ENCODE peak calls at places on chromosomes 4 and X, in eight cellular contexts. One of them, this sample, is unnamed.
A peak's percentile ranks its signal among the peaks of the same experiment; 100 is the strongest.

GRCh38 chrX:20967725-20968124 is 406.5 kb upstream of the CNKSR2 start:
- DNase-seq in WTC11: no peak
- DNase-seq in stimulated activated naive CD8-positive, alpha-beta T cell treated with anti-CD3 and anti-CD28 coated beads, Interleukin-15, Interleukin-2, amounts not matched to agents 100 U/mL and 50 U/mL, for 24 hours: no peak
- DNase-seq in aorta: no peak
- DNase-seq in transverse colon: no peak
- DNase-seq in KBM-7: no peak
- DNase-seq in T follicular helper cell: no peak
- DNase-seq in ELF-1: no peak
- DNase-seq in this sample: no peak

GRCh38 chr4:165631912-165632311 is 241.1 kb upstream of the TLL1 start:
- DNase-seq in T follicular helper cell: no peak
- DNase-seq in stimulated activated naive CD8-positive, alpha-beta T cell treated with anti-CD3 and anti-CD28 coated beads, Interleukin-15, Interleukin-2, amounts not matched to agents 100 U/mL and 50 U/mL, for 24 hours: no peak
- DNase-seq in ELF-1: no peak
- DNase-seq in transverse colon: no peak
- DNase-seq in aorta: no peak
- DNase-seq in KBM-7: no peak
- DNase-seq in WTC11: no peak
- DNase-seq in this sample: no peak

GRCh38 chrX:39813631-39814246 is 284.0 kb downstream of the BCOR start:
- DNase-seq in T follicular helper cell: no peak
- DNase-seq in ELF-1: no peak
- DNase-seq in stimulated activated naive CD8-positive, alpha-beta T cell treated with anti-CD3 and anti-CD28 coated beads, Interleukin-15, Interleukin-2, amounts not matched to agents 100 U/mL and 50 U/mL, for 24 hours: no peak
- DNase-seq in transverse colon: peak; percentile 40
- DNase-seq in aorta: peak; percentile 87
- DNase-seq in WTC11: no peak
- DNase-seq in KBM-7: no peak
- DNase-seq in this sample: no peak

GRCh38 chrX:119145241-119145653 is 17.6 kb upstream of the KIAA1210 start:
- DNase-seq in KBM-7: peak; percentile 32
- DNase-seq in T follicular helper cell: no peak
- DNase-seq in WTC11: peak; percentile 24
- DNase-seq in stimulated activated naive CD8-positive, alpha-beta T cell treated with anti-CD3 and anti-CD28 coated beads, Interleukin-15, Interleukin-2, amounts not matched to agents 100 U/mL and 50 U/mL, for 24 hours: peak; percentile 4
- DNase-seq in aorta: no peak
- DNase-seq in ELF-1: peak; percentile 53
- DNase-seq in transverse colon: peak; percentile 10
- DNase-seq in this sample: no peak

GRCh38 chr4:169410839-169411770 is 140.3 kb upstream of the SH3RF1 start:
- DNase-seq in stimulated activated naive CD8-positive, alpha-beta T cell treated with anti-CD3 and anti-CD28 coated beads, Interleukin-15, Interleukin-2, amounts not matched to agents 100 U/mL and 50 U/mL, for 24 hours: peak; percentile 50
- DNase-seq in aorta: no peak
- DNase-seq in KBM-7: peak; percentile 93
- DNase-seq in transverse colon: peak; percentile 18
- DNase-seq in ELF-1: peak; percentile 14
- DNase-seq in T follicular helper cell: no peak
- DNase-seq in WTC11: peak; percentile 18
- DNase-seq in this sample: peak; percentile 4

GRCh38 chr4:97670703-97671269 is 472.5 kb downstream of the STPG2 start:
- DNase-seq in stimulated activated naive CD8-positive, alpha-beta T cell treated with anti-CD3 and anti-CD28 coated beads, Interleukin-15, Interleukin-2, amounts not matched to agents 100 U/mL and 50 U/mL, for 24 hours: no peak
- DNase-seq in aorta: no peak
- DNase-seq in KBM-7: no peak
- DNase-seq in transverse colon: no peak
- DNase-seq in ELF-1: no peak
- DNase-seq in T follicular helper cell: no peak
- DNase-seq in WTC11: no peak
- DNase-seq in this sample: no peak

GRCh38 chr4:23889814-23890269 is at the start of gene PPARGC1A:
- DNase-seq in T follicular helper cell: no peak
- DNase-seq in ELF-1: peak; percentile 77
- DNase-seq in stimulated activated naive CD8-positive, alpha-beta T cell treated with anti-CD3 and anti-CD28 coated beads, Interleukin-15, Interleukin-2, amounts not matched to agents 100 U/mL and 50 U/mL, for 24 hours: no peak
- DNase-seq in WTC11: no peak
- DNase-seq in transverse colon: peak; percentile 81
- DNase-seq in aorta: peak; percentile 69
- DNase-seq in KBM-7: no peak
- DNase-seq in this sample: no peak

GRCh38 chrX:1163231-1163630 is 49.2 kb downstream of the CRLF2 start:
- DNase-seq in transverse colon: no peak
- DNase-seq in T follicular helper cell: no peak
- DNase-seq in ELF-1: no peak
- DNase-seq in WTC11: no peak
- DNase-seq in aorta: no peak
- DNase-seq in stimulated activated naive CD8-positive, alpha-beta T cell treated with anti-CD3 and anti-CD28 coated beads, Interleukin-15, Interleukin-2, amounts not matched to agents 100 U/mL and 50 U/mL, for 24 hours: no peak
- DNase-seq in KBM-7: no peak
- DNase-seq in this sample: no peak

GRCh38 chr4:25919676-25920075 is 5.7 kb downstream of the SMIM20 start:
- DNase-seq in KBM-7: no peak
- DNase-seq in aorta: no peak
- DNase-seq in transverse colon: peak; percentile 28
- DNase-seq in stimulated activated naive CD8-positive, alpha-beta T cell treated with anti-CD3 and anti-CD28 coated beads, Interleukin-15, Interleukin-2, amounts not matched to agents 100 U/mL and 50 U/mL, for 24 hours: no peak
- DNase-seq in WTC11: no peak
- DNase-seq in ELF-1: no peak
- DNase-seq in T follicular helper cell: no peak
- DNase-seq in this sample: no peak

GRCh38 chrX:125319646-125320521 is at the start of gene TEX13C:
- DNase-seq in transverse colon: no peak
- DNase-seq in WTC11: no peak
- DNase-seq in T follicular helper cell: no peak
- DNase-seq in ELF-1: no peak
- DNase-seq in KBM-7: no peak
- DNase-seq in stimulated activated naive CD8-positive, alpha-beta T cell treated with anti-CD3 and anti-CD28 coated beads, Interleukin-15, Interleukin-2, amounts not matched to agents 100 U/mL and 50 U/mL, for 24 hours: no peak
- DNase-seq in aorta: peak; percentile 73
- DNase-seq in this sample: no peak

GRCh38 chrX:42746606-42747005 is 31.4 kb downstream of the PPP1R2C start:
- DNase-seq in stimulated activated naive CD8-positive, alpha-beta T cell treated with anti-CD3 and anti-CD28 coated beads, Interleukin-15, Interleukin-2, amounts not matched to agents 100 U/mL and 50 U/mL, for 24 hours: no peak
- DNase-seq in transverse colon: no peak
- DNase-seq in aorta: no peak
- DNase-seq in KBM-7: peak; percentile 68
- DNase-seq in ELF-1: no peak
- DNase-seq in T follicular helper cell: no peak
- DNase-seq in WTC11: no peak
- DNase-seq in this sample: no peak

GRCh38 chr4:8188085-8188484 is 11.0 kb upstream of the SH3TC1 start:
- DNase-seq in stimulated activated naive CD8-positive, alpha-beta T cell treated with anti-CD3 and anti-CD28 coated beads, Interleukin-15, Interleukin-2, amounts not matched to agents 100 U/mL and 50 U/mL, for 24 hours: no peak
- DNase-seq in WTC11: no peak
- DNase-seq in transverse colon: no peak
- DNase-seq in ELF-1: no peak
- DNase-seq in KBM-7: no peak
- DNase-seq in T follicular helper cell: no peak
- DNase-seq in aorta: no peak
- DNase-seq in this sample: no peak

GRCh38 chr4:34035225-34035624 is 2209.1 kb downstream of the ARAP2 start:
- DNase-seq in T follicular helper cell: no peak
- DNase-seq in WTC11: no peak
- DNase-seq in transverse colon: no peak
- DNase-seq in ELF-1: no peak
- DNase-seq in aorta: no peak
- DNase-seq in stimulated activated naive CD8-positive, alpha-beta T cell treated with anti-CD3 and anti-CD28 coated beads, Interleukin-15, Interleukin-2, amounts not matched to agents 100 U/mL and 50 U/mL, for 24 hours: no peak
- DNase-seq in KBM-7: no peak
- DNase-seq in this sample: no peak

GRCh38 chr4:165207016-165207430 is 338 bp upstream of the KLHL2 start:
- DNase-seq in KBM-7: no peak
- DNase-seq in stimulated activated naive CD8-positive, alpha-beta T cell treated with anti-CD3 and anti-CD28 coated beads, Interleukin-15, Interleukin-2, amounts not matched to agents 100 U/mL and 50 U/mL, for 24 hours: peak; percentile 34
- DNase-seq in WTC11: no peak
- DNase-seq in transverse colon: peak; percentile 31
- DNase-seq in T follicular helper cell: no peak
- DNase-seq in aorta: peak; percentile 47
- DNase-seq in ELF-1: peak; percentile 46
- DNase-seq in this sample: no peak

GRCh38 chr4:97910005-97910404 is 233.3 kb downstream of the STPG2 start:
- DNase-seq in ELF-1: peak; percentile 14
- DNase-seq in WTC11: peak; percentile 26
- DNase-seq in aorta: no peak
- DNase-seq in transverse colon: no peak
- DNase-seq in T follicular helper cell: no peak
- DNase-seq in KBM-7: no peak
- DNase-seq in stimulated activated naive CD8-positive, alpha-beta T cell treated with anti-CD3 and anti-CD28 coated beads, Interleukin-15, Interleukin-2, amounts not matched to agents 100 U/mL and 50 U/mL, for 24 hours: no peak
- DNase-seq in this sample: no peak

GRCh38 chr4:30722092-30722915 is 2.1 kb downstream of the PCDH7 start:
- DNase-seq in aorta: peak; percentile 78
- DNase-seq in T follicular helper cell: no peak
- DNase-seq in stimulated activated naive CD8-positive, alpha-beta T cell treated with anti-CD3 and anti-CD28 coated beads, Interleukin-15, Interleukin-2, amounts not matched to agents 100 U/mL and 50 U/mL, for 24 hours: no peak
- DNase-seq in transverse colon: no peak
- DNase-seq in ELF-1: no peak
- DNase-seq in WTC11: peak; percentile 20
- DNase-seq in KBM-7: no peak
- DNase-seq in this sample: no peak

GRCh38 chr4:113881256-113881655 is 98.2 kb downstream of the ARSJ start:
- DNase-seq in aorta: no peak
- DNase-seq in transverse colon: no peak
- DNase-seq in T follicular helper cell: no peak
- DNase-seq in stimulated activated naive CD8-positive, alpha-beta T cell treated with anti-CD3 and anti-CD28 coated beads, Interleukin-15, Interleukin-2, amounts not matched to agents 100 U/mL and 50 U/mL, for 24 hours: no peak
- DNase-seq in KBM-7: no peak
- DNase-seq in WTC11: no peak
- DNase-seq in ELF-1: no peak
- DNase-seq in this sample: no peak

GRCh38 chrX:15072259-15072658 is 197.6 kb downstream of the ASB9 start:
- DNase-seq in aorta: no peak
- DNase-seq in WTC11: no peak
- DNase-seq in T follicular helper cell: no peak
- DNase-seq in stimulated activated naive CD8-positive, alpha-beta T cell treated with anti-CD3 and anti-CD28 coated beads, Interleukin-15, Interleukin-2, amounts not matched to agents 100 U/mL and 50 U/mL, for 24 hours: no peak
- DNase-seq in KBM-7: no peak
- DNase-seq in ELF-1: no peak
- DNase-seq in transverse colon: no peak
- DNase-seq in this sample: no peak

GRCh38 chr4:7423801-7424552 is 10.8 kb downstream of the PSAPL1 start:
- DNase-seq in T follicular helper cell: no peak
- DNase-seq in transverse colon: no peak
- DNase-seq in stimulated activated naive CD8-positive, alpha-beta T cell treated with anti-CD3 and anti-CD28 coated beads, Interleukin-15, Interleukin-2, amounts not matched to agents 100 U/mL and 50 U/mL, for 24 hours: no peak
- DNase-seq in KBM-7: no peak
- DNase-seq in aorta: peak; percentile 55
- DNase-seq in ELF-1: no peak
- DNase-seq in WTC11: no peak
- DNase-seq in this sample: no peak

This sample was measured in T-helper 9 cell.